ENCODE peak calls at places on chromosomes 13 and 19, in nine cellular contexts. M, D, V, T, Y, W, U, C and J are unnamed samples.

GRCh38 chr19:38743394-38744297 is 628 bp downstream of the CAPN12 start:
- DNase-seq in M (no peak), D (no peak), V (no peak), T (no peak), Y (no peak), W (peak; percentile 60), U (no peak), C (no peak), J (no peak)

GRCh38 chr13:33073338-33073737 is 57.1 kb downstream of the KL start:
- DNase-seq in M (no peak), D (no peak), V (no peak), T (no peak), Y (no peak), W (no peak), U (no peak), C (no peak), J (no peak)

GRCh38 chr19:45499196-45500180 is 1.2 kb downstream of the PPM1N start:
- DNase-seq in M (no peak), D (no peak), V (no peak), T (no peak), Y (peak; percentile 98), W (peak; percentile 89), U (no peak), C (no peak), J (no peak)

GRCh38 chr19:38977445-38978314 is 2.1 kb upstream of the FBXO17 start:
- DNase-seq in M (no peak), D (no peak), V (peak; percentile 50), T (no peak), Y (no peak), W (peak; percentile 66), U (no peak), C (no peak), J (no peak)

GRCh38 chr13:72163671-72164070 is 296.7 kb upstream of the DACH1 start:
- DNase-seq in M (no peak), D (no peak), V (no peak), T (no peak), Y (no peak), W (no peak), U (no peak), C (no peak), J (no peak)

GRCh38 chr19:10667867-10668266 is 13.7 kb downstream of the ILF3 start:
- DNase-seq in M (no peak), D (no peak), V (no peak), T (no peak), Y (no peak), W (no peak), U (no peak), C (no peak), J (no peak)

GRCh38 chr19:17475541-17476115 is 5.3 kb downstream of the SLC27A1 start:
- DNase-seq in M (peak; percentile 24), D (peak; percentile 53), V (peak; percentile 61), T (peak; percentile 50), Y (no peak), W (peak; percentile 66), U (peak; percentile 37), C (peak; percentile 69), J (peak; percentile 64)

GRCh38 chr13:48456546-48456945 is 43.6 kb upstream of the LPAR6 start:
- DNase-seq in M (no peak), D (no peak), V (no peak), T (no peak), Y (no peak), W (no peak), U (no peak), C (no peak), J (no peak)

GRCh38 chr13:114017028-114017630 is 43.3 kb upstream of the C13orf46 start:
- DNase-seq in M (peak; percentile 28), D (no peak), V (peak; percentile 42), T (no peak), Y (peak; percentile 82), W (peak; percentile 97), U (peak; percentile 50), C (no peak), J (peak; percentile 55)

GRCh38 chr13:73596382-73596781 is 537.6 kb downstream of the KLF5 start:
- DNase-seq in M (no peak), D (no peak), V (no peak), T (no peak), Y (no peak), W (no peak), U (no peak), C (no peak), J (no peak)

GRCh38 chr13:68667863-68668262 is 1437.7 kb upstream of the PCDH9 start:
- DNase-seq in M (no peak), D (no peak), V (no peak), T (no peak), Y (no peak), W (no peak), U (no peak), C (no peak), J (no peak)

GRCh38 chr13:97432232-97432916 is 1.6 kb upstream of the RAP2A start:
- DNase-seq in M (no peak), D (no peak), V (no peak), T (no peak), Y (no peak), W (no peak), U (no peak), C (no peak), J (no peak)

GRCh38 chr13:48653074-48654054 is at the start of gene CYSLTR2:
- DNase-seq in M (peak; percentile 34), D (peak; percentile 50), V (peak; percentile 13), T (peak; percentile 24), Y (no peak), W (no peak), U (peak; percentile 27), C (no peak), J (peak; percentile 60)

GRCh38 chr19:36054119-36054732 is at the start of gene THAP8:
- DNase-seq in M (peak; percentile 99), D (peak; percentile 100), V (peak; percentile 99), T (peak; percentile 100), Y (peak; percentile 99), W (peak; percentile 99), U (peak; percentile 99), C (peak; percentile 100), J (peak; percentile 100)

GRCh38 chr19:345320-345879 is 804 bp upstream of the MIER2 start:
- DNase-seq in M (no peak), D (no peak), V (no peak), T (no peak), Y (no peak), W (peak; percentile 64), U (no peak), C (peak; percentile 24), J (no peak)
- H3K4me3 ChIP-seq in M (no peak overlapping the region), D (no peak overlapping the region), V (no peak overlapping the region), T (no peak overlapping the region), Y (peak overlapping the region; percentile 82), W (peak overlapping the region; percentile 65), U (no peak overlapping the region), C (peak overlapping the region; percentile 67), J (no peak overlapping the region)

DNA sequence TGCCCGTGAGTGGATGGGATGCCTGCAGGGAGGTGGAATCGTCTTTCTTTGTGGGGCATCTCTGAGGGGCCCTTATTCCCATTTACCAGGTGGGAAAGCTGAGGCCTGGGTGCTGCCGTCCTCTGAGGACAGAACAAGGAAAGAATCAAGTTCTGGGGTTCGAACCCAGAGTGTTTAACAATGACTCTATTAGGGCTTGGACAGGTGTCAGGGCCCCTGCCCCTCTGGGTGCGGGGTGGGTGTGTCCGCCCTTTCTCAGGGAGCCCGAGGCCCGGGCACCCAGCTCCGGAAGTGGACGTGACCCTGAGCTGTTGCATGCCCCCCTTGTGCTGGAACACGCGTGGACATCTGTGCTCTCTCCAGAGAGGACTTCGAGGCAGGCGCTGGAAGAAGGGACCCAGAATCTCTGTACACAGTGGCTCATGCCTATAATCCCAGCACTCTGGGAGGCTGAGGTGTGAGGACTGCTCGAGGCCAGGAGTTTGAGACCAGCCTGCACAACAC is 10.8 kb downstream of the NDUFA11 start:
- DNase-seq in M (no peak), D (no peak), V (no peak), T (no peak), Y (no peak), W (peak; percentile 46), U (no peak), C (no peak), J (no peak)
- TF ChIP-seq CTCF in M (no peak), D (no peak), V (no peak), T (no peak), Y (peak; percentile 19), W (no peak), U (no peak), C (no peak), J (no peak)

DNA sequence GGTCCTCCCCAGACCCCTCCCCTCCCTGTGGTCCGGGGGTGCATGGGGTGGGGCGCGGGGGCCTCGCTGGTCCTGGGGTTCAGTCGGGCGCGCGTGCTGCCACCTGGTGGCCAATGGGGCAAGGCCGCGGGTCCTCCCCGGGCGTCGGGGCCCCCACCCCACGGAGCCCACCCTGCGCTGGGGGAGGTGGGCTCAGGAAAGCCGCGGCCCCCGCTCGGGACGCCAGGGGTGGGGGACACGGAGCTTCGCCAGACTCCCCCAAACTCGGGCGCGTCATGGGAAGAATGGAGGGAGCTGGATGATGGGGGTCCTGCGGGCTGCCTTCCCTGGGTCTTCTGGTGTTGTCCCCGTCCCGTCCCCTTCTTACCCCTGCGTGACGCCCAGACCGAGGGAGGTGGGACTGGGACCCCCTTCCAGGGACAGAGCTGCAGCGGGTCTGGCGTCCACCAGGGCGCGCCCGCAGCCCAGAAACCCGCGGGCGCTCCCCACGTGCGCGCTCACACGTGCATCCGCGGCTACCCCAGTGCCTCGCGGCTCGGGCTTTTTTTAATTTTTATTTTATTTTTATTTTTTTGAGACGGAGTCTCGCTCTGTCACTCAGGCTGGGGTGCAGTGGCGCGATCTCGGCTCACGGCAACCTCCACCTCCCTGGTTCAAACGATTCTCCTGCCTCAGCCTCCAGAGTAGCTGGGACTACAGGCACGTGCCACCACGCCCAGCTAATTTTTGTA is 19.8 kb upstream of the TCF3 start:
- DNase-seq in M (no peak), D (peak; percentile 38), V (peak; percentile 30), T (no peak), Y (peak; percentile 72), W (peak; percentile 96), U (peak; percentile 23), C (no peak), J (no peak)
- H3K4me3 ChIP-seq in M (no peak overlapping the region), D (peak overlapping the region; percentile 30), V (peak overlapping the region; percentile 34), T (no peak overlapping the region), Y (no peak overlapping the region), W (no peak overlapping the region), U (peak overlapping the region; percentile 40), C (peak overlapping the region; percentile 17), J (no peak overlapping the region)

GRCh38 chr19:40717325-40717879 is 490 bp downstream of the ITPKC start:
- DNase-seq in M (peak; percentile 43), D (no peak), V (no peak), T (peak; percentile 40), Y (no peak), W (no peak), U (no peak), C (no peak), J (no peak)

GRCh38 chr19:40714519-40715299 is 2.0 kb downstream of the COQ8B start:
- DNase-seq in M (peak; percentile 91), D (peak; percentile 92), V (peak; percentile 89), T (peak; percentile 95), Y (peak; percentile 98), W (peak; percentile 98), U (peak; percentile 93), C (peak; percentile 96), J (peak; percentile 95)

GRCh38 chr19:40716655-40717324 is at the start of the genes COQ8B and ITPKC:
- DNase-seq in M (peak; percentile 97), D (peak; percentile 97), V (peak; percentile 96), T (peak; percentile 100), Y (peak; percentile 100), W (peak; percentile 99), U (peak; percentile 97), C (peak; percentile 100), J (peak; percentile 99)

GRCh38 chr19:40717880-40718773 is 1.2 kb downstream of the ITPKC start:
- DNase-seq in M (no peak), D (no peak), V (peak; percentile 15), T (no peak), Y (peak; percentile 68), W (peak; percentile 90), U (no peak), C (no peak), J (no peak)

GRCh38 chr19:40716031-40716654 is 543 bp downstream of the COQ8B start:
- DNase-seq in M (peak; percentile 94), D (no peak), V (peak; percentile 95), T (no peak), Y (peak; percentile 68), W (no peak), U (no peak), C (peak; percentile 66), J (no peak)
- TF ChIP-seq CTCF in M (no peak), D (no peak), V (no peak), T (no peak), Y (no peak), W (no peak), U (no peak), C (no peak), J (no peak)